ENCODE peak calls at places on chromosomes 13 and 19, in ten cellular contexts. C is NCI-H1092; E is Caki2; O is RCC 7860; Z is heart right ventricle; R is H9; D is stimulated activated naive CD4-positive, alpha-beta T cell; B is cerebellar nuclear complex; A is NCI-H2081; U is T-helper 17 cell. N is an unnamed sample.

GRCh38 chr13:100526299-100527030 is 62.1 kb downstream of the GGACT start:
- DNase-seq in U (no peak), C (no peak), Z (no peak), B (peak), O (no peak), A (no peak), D (no peak), E (no peak), R (no peak), N (no peak)

GRCh38 chr13:108921238-108921637 is 291.8 kb downstream of the MYO16 start:
- DNase-seq in R (no peak), Z (no peak), D (no peak), A (no peak), C (no peak), O (no peak), B (no peak), E (no peak), U (no peak), N (no peak)

GRCh38 chr19:33374406-33374703 is 846 bp downstream of the CEBPG start:
- DNase-seq in D (no peak), E (no peak), U (no peak), C (no peak), R (no peak), A (peak), B (peak), Z (no peak), O (no peak), N (no peak)

GRCh38 chr19:11887618-11888531 is at the start of gene ZNF69:
- DNase-seq in R (peak), Z (peak), A (no peak), B (peak), O (peak), D (peak), U (peak), C (peak), E (peak), N (peak)

GRCh38 chr13:32031025-32031814 is at the start of gene FRY:
- DNase-seq in Z (peak), R (peak), A (peak), C (peak), B (peak), E (peak), O (no peak), D (peak), U (peak), N (no peak)

GRCh38 chr19:2186071-2186846 is 22.5 kb downstream of the DOT1L start:
- DNase-seq in C (no peak), A (no peak), B (peak), U (no peak), Z (peak), R (no peak), O (no peak), E (peak), D (no peak), N (peak)

GRCh38 chr19:46461537-46461936 is 9.8 kb downstream of the PNMA8A start:
- DNase-seq in E (no peak), B (no peak), R (no peak), A (no peak), O (no peak), D (no peak), Z (no peak), U (no peak), C (no peak), N (no peak)

GRCh38 chr19:18306209-18306902 is 16.5 kb downstream of the LSM4 start:
- DNase-seq in E (no peak), Z (no peak), O (no peak), U (no peak), D (no peak), R (no peak), B (no peak), A (no peak), C (no peak), N (no peak)

GRCh38 chr19:55082023-55082851 is 6.6 kb downstream of the EPS8L1 start:
- DNase-seq in C (no peak), Z (no peak), U (no peak), E (no peak), O (no peak), B (no peak), D (no peak), R (peak), A (no peak), N (no peak)

GRCh38 chr13:33910267-33910666 is 92.3 kb downstream of the RFC3 start:
- DNase-seq in O (no peak), C (no peak), R (no peak), A (no peak), B (peak), Z (no peak), E (no peak), U (no peak), D (no peak), N (no peak)

GRCh38 chr13:25630327-25630726 is 258.6 kb downstream of the ATP8A2 start:
- DNase-seq in E (no peak), D (no peak), U (no peak), C (no peak), O (no peak), Z (no peak), B (no peak), A (no peak), R (no peak), N (no peak)

GRCh38 chr19:45170146-45171106 is 7.6 kb downstream of the TRAPPC6A start:
- DNase-seq in B (no peak), E (no peak), U (no peak), O (no peak), R (no peak), Z (no peak), D (no peak), C (no peak), A (no peak), N (no peak)

N was measured in smooth muscle cell of the brain vasculature.